ENCODE peak calls at places on chromosomes 13 and 19, in ten cellular contexts. E is CD8-positive, alpha-beta memory T cell; I is activated CD4-positive, alpha-beta T cell treated with anti-CD3 and anti-CD28 coated beads for 48 hours; Z is mammary epithelial cell; X is thoracic aorta; D is HTR-8/SVneo; G is AG09319; J is hepatic stellate cell; T is progenitor cell of endocrine pancreas; R is LoVo. N is an unnamed sample.

GRCh38 chr13:74316531-74316930 is 182.3 kb upstream of the KLF12 start:
- DNase-seq in X (no peak), Z (peak; percentile 35), T (no peak), I (no peak), E (no peak), G (no peak), R (peak; percentile 28), J (no peak), D (no peak), N (no peak)

GRCh38 chr19:4350726-4351125 is 7.4 kb downstream of the MPND start:
- DNase-seq in D (no peak), Z (no peak), I (no peak), T (no peak), E (no peak), R (no peak), X (no peak), G (no peak), J (no peak), N (no peak)

GRCh38 chr13:22114630-22115311 is 443.9 kb downstream of the FGF9 start:
- DNase-seq in I (no peak), T (no peak), X (no peak), D (no peak), G (no peak), Z (no peak), R (no peak), J (no peak), E (peak; percentile 72), N (no peak)

GRCh38 chr19:42352216-42352892 is 26.9 kb downstream of the MEGF8 start:
- DNase-seq in R (no peak), I (peak; percentile 20), E (no peak), Z (peak; percentile 2), X (no peak), G (no peak), J (peak; percentile 29), T (no peak), D (no peak), N (no peak)

GRCh38 chr13:51590966-51591627 is 6.8 kb downstream of the WDFY2 start:
- DNase-seq in D (peak; percentile 55), E (no peak), J (peak; percentile 62), T (no peak), G (peak; percentile 89), X (no peak), Z (peak; percentile 68), I (no peak), R (no peak), N (no peak)

GRCh38 chr19:13079542-13079986 is 23.1 kb downstream of the LYL1 start:
- DNase-seq in G (peak; percentile 87), E (no peak), X (no peak), R (no peak), D (no peak), Z (no peak), J (no peak), I (no peak), T (no peak), N (no peak)

GRCh38 chr13:62387642-62388041 is 972.0 kb upstream of the PCDH20 start:
- DNase-seq in T (no peak), J (no peak), D (peak; percentile 1), I (no peak), Z (no peak), E (no peak), R (no peak), G (no peak), X (no peak), N (no peak)

GRCh38 chr13:62643799-62644484 is 1228.3 kb upstream of the PCDH20 start:
- DNase-seq in Z (no peak), R (no peak), I (no peak), D (no peak), E (no peak), X (no peak), T (no peak), J (no peak), G (no peak), N (no peak)